ENCODE peak calls at places on chromosomes 11 and 22, in five cellular contexts. F is DND-41, E is RWPE2, W is WTC11, T is left lung. R is an unnamed sample.

GRCh38 chr11:84930863-84931262 is 696.3 kb downstream of the DLG2 start:
- ATAC-seq in F (no peak), E (no peak), W (no peak), T (no peak), R (no peak)

GRCh38 chr11:133934096-133934495 is 22.7 kb downstream of the IGSF9B start:
- ATAC-seq in F (no peak), E (no peak), W (no peak), T (no peak), R (no peak)

GRCh38 chr11:33376331-33377099 is 119.3 kb downstream of the HIPK3 start:
- ATAC-seq in F (no peak), E (peak), W (peak), T (peak), R (peak)

GRCh38 chr22:47369020-47369419 is 606.6 kb downstream of the TBC1D22A start:
- ATAC-seq in F (no peak), E (no peak), W (no peak), T (no peak), R (no peak)

GRCh38 chr11:123302751-123303195 is 107.7 kb upstream of the CLMP start:
- ATAC-seq in F (no peak), E (no peak), W (no peak), T (no peak), R (no peak)

GRCh38 chr11:79786961-79787360 is 346.1 kb upstream of the TENM4 start:
- ATAC-seq in F (no peak), E (no peak), W (no peak), T (no peak), R (no peak)

GRCh38 chr11:129417458-129417857 is 41.8 kb downstream of the BARX2 start:
- ATAC-seq in F (no peak), E (no peak), W (no peak), T (no peak), R (no peak)

GRCh38 chr11:128448981-128449713 is 138.2 kb downstream of the ETS1 start:
- ATAC-seq in F (no peak), E (peak), W (no peak), T (no peak), R (no peak)

GRCh38 chr11:36341915-36342314 is 45.8 kb downstream of the PRR5L start:
- ATAC-seq in F (no peak), E (no peak), W (no peak), T (no peak), R (no peak)

GRCh38 chr11:104531075-104531474 is 367.1 kb upstream of the PDGFD start:
- ATAC-seq in F (peak), E (no peak), W (peak), T (peak), R (no peak)

GRCh38 chr22:28229566-28230483 is 310.8 kb upstream of the PITPNB start:
- ATAC-seq in F (no peak), E (no peak), W (no peak), T (peak), R (no peak)

GRCh38 chr11:86592047-86592564 is 80.3 kb downstream of the ME3 start:
- ATAC-seq in F (no peak), E (no peak), W (no peak), T (peak), R (no peak)

GRCh38 chr11:79344765-79345164 is 96.1 kb downstream of the TENM4 start:
- ATAC-seq in F (no peak), E (no peak), W (no peak), T (no peak), R (no peak)

GRCh38 chr11:35586216-35586615 is 32.0 kb upstream of the FJX1 start:
- ATAC-seq in F (no peak), E (no peak), W (no peak), T (no peak), R (no peak)

GRCh38 chr22:43198126-43198525 is 11.2 kb upstream of the TTLL12 start:
- ATAC-seq in F (no peak), E (no peak), W (no peak), T (no peak), R (no peak)

GRCh38 chr11:74957937-74958629 is 9.0 kb downstream of the SPCS2 start:
- ATAC-seq in F (no peak), E (no peak), W (no peak), T (no peak), R (no peak)

GRCh38 chr11:130999086-130999485 is 82.8 kb upstream of the SNX19 start:
- ATAC-seq in F (no peak), E (no peak), W (no peak), T (no peak), R (no peak)

GRCh38 chr22:37111156-37111717 is 1.7 kb upstream of the TMPRSS6 start:
- ATAC-seq in F (no peak), E (no peak), W (no peak), T (no peak), R (no peak)

DNA sequence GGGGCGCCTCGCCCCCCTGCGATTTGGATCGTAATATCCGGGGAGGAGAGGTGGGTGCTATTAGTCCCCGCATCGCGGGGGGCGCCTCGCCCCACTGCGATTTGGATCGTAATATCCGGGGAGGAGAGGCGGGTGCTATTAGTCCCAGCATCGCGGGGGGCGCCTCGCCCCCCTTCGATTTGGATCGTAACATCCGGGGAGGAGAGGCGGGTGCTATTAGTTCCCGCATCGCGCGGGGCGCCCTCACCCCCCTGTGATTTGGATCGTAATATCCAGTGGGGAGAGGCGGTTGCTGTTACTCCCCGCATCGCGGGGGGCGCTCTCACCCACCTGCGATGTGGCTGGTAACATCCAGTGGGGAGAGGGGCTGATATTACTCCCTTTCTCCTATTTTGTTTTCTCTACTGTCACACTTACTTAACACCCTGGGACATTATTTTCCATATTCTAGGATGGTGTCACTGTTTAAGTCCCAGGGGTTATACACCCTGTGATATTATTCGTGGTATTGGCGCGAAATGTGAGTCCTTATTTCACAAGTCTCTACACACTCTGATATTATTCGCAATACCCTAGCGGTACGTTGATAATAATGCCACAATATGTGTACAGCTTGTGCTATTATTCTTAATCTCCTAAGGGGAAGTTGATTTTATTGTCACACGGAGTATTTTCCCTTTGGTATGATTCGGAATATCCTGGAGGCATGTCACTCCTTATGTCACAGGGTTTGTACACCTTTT is 57.8 kb upstream of the ALDH3B2 start:
- ATAC-seq in F (peak), E (peak), W (peak), T (peak), R (no peak)
- TF ChIP-seq CTCF in F (peak), E (peak), W (peak), T (no peak), R (no peak)

GRCh38 chr11:12117200-12117995 is 7.0 kb downstream of the MICAL2 start:
- ATAC-seq in F (no peak), E (no peak), W (no peak), T (no peak), R (peak)

GRCh38 chr11:12120031-12121008 is 9.9 kb downstream of the MICAL2 start:
- ATAC-seq in F (no peak), E (peak), W (no peak), T (no peak), R (no peak)

GRCh38 chr11:12119502-12119901 is 9.1 kb downstream of the MICAL2 start:
- ATAC-seq in F (no peak), E (peak), W (no peak), T (no peak), R (no peak)

GRCh38 chr11:12121011-12121410 is 10.6 kb downstream of the MICAL2 start:
- ATAC-seq in F (no peak), E (no peak), W (no peak), T (no peak), R (no peak)

GRCh38 chr11:12118940-12119339 is 8.6 kb downstream of the MICAL2 start:
- ATAC-seq in F (peak), E (no peak), W (no peak), T (no peak), R (no peak)
- TF ChIP-seq CTCF in F (no peak), E (no peak), W (no peak), T (no peak), R (no peak)

GRCh38 chr22:19819911-19820879 is 34.5 kb downstream of the GNB1L start:
- ATAC-seq in F (no peak), E (no peak), W (no peak), T (no peak), R (no peak)

GRCh38 chr22:19817561-19818263 is 37.0 kb downstream of the GNB1L start:
- ATAC-seq in F (no peak), E (no peak), W (no peak), T (peak), R (no peak)

GRCh38 chr22:19819209-19819910 is 35.3 kb downstream of the GNB1L start:
- ATAC-seq in F (no peak), E (no peak), W (no peak), T (no peak), R (no peak)

GRCh38 chr22:19816372-19817119 is 38.1 kb downstream of the GNB1L start:
- ATAC-seq in F (no peak), E (no peak), W (no peak), T (no peak), R (no peak)

GRCh38 chr22:19818264-19819208 is 36.1 kb downstream of the GNB1L start:
- ATAC-seq in F (no peak), E (no peak), W (no peak), T (no peak), R (no peak)
- TF ChIP-seq CTCF in F (no peak), E (no peak), W (no peak), T (no peak), R (no peak)

DNA sequence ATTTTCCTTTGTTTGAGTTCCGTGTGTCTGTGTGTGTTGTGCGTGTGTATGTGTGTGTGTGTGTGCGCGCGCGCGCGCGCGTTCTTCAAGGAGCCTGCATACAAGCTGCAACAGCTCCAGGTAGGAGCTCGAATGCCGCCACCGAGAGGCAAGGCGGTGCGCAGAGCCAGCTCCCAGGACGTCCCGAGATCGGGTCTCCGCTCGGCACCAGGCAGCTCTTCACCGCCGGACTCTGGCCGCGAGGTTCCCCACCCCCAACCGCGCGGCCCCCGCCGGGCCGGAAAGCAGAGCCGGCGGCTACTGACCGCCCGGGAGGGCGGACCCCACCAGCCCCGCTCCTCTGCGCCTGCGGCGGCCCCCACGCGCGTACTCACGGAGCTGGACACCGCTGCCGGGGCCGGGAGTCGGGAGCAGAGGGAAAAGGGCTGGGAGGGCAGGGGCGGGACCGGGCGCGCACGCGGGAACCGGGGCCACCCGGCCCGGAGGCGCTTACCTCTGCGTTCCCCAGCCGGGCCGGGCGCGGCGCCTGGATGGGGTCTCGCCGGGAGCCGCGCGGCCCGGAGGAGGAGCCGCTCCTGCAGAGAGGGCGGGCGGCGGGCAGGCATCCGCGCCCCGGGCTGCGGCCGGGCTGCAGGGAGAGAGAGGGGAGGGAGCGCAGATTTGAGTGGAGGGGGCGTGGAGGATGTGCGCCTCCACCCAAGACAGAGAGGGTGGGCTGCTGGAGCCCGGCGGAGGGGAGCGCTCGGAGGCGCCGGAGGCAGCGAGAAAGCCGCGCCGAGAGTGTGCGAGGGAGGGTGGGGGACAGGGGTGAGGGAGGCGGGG is 40.3 kb upstream of the AKIP1 start:
- ATAC-seq in F (peak), E (peak), W (peak), T (peak), R (peak)
- TF ChIP-seq CTCF in F (peak), E (peak), W (no peak), T (no peak), R (no peak)

DNA sequence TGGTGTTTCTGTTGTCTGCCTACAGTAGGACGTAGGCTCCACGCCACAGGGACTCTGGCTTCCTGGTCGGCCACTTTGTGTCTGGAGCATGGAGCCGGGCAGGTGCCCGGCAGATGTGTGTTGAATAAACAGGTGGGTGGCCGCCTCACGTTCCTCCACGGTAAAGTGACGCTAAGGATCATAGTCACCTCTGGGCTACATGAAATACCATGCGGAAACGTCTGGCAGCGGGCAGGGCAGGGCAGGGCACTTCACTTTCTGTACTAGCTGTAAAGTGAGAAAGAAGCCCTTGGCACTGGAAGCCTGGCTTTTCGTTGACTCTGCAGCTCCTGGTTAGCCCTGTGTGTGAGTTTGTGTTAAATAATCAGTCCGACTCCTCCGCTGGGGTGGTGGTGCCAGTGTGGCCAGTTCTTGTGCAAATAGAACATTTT is 52.4 kb downstream of the MCM5 start:
- ATAC-seq in F (no peak), E (no peak), W (no peak), T (peak), R (no peak)
- TF ChIP-seq CTCF in F (no peak), E (no peak), W (no peak), T (no peak), R (no peak)

DNA sequence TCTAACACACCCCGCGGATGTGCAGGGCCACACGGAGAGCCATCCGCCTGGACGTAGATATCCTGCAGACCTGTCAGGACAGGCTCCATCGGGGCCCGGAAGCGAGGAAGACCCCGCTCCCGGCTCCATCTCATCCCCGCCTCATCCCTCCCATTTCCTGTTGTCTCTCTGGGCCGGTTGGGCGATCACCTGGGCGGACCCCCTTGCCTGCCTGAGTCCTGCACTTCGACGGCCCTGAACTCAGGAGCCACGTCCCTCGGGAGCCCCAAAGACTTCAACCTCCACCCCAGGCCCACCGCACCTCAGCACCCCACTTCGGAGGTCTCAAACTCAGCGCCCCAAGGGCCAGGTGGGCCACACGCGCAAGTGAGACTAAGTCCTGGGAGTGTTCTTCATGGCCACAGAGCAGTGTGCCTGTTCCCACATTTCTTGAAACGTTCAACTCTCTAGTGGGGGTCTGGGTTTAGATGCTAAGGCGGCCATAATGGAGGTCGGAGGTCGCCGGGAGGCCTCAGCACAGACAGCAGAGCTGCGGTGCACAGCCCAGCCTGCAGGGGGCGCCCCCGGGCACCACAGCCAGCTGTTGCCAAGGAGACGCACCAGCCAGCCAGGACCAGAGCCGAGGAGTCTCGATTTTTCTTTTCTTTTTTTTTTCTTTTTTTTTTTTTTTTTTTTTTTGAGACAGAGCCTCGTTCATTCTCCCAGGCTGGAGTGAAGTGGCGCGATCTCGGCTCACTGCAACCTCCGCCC is 26.0 kb upstream of the FADD start:
- ATAC-seq in F (peak), E (no peak), W (peak), T (peak), R (no peak)
- TF ChIP-seq CTCF in F (peak), E (peak), W (peak), T (peak), R (peak)

DNA sequence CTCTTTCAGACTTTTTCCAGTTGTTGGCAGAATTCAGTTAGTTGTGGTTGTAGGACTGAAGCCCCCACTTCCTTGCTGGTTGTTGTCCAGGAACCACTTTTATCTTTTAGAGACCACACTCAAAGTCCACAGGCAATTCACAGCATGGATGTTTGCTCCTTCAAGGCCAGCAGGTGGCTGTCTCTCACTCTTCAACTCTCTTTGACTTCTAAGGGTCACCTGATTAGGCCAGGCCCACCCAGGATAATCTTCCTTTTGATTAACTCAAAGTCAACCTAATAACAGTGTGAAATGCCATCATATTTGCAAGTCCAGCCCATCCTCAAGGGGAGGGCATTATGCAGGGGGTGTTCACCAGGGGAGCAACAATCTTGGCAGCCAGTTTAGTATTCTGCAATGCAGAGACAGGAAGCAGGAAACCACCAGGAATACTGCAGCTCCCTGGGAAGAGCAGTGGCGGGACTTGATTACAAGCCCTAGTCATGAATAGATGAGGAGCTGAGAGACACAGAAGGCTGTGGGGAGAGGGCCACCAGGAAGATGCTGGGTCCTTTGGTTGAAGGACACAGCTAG is 52.4 kb downstream of the LRRC74B start:
- ATAC-seq in F (no peak), E (no peak), W (no peak), T (no peak), R (no peak)
- TF ChIP-seq CTCF in F (peak), E (peak), W (no peak), T (no peak), R (no peak)

GRCh38 chr11:60944504-60945294 is 7.3 kb downstream of the SLC15A3 start:
- ATAC-seq in F (no peak), E (no peak), W (peak), T (no peak), R (no peak)
- TF ChIP-seq CTCF in F (peak), E (no peak), W (peak), T (no peak), R (no peak)

GRCh38 chr11:60761436-60762190 is 4.9 kb downstream of the MS4A15 start:
- ATAC-seq in F (no peak), E (no peak), W (no peak), T (no peak), R (no peak)

GRCh38 chr11:60753309-60753708 is 3.4 kb upstream of the MS4A15 start:
- ATAC-seq in F (no peak), E (no peak), W (no peak), T (no peak), R (no peak)

GRCh38 chr11:60754887-60755286 is 1.8 kb upstream of the MS4A15 start:
- ATAC-seq in F (no peak), E (no peak), W (no peak), T (no peak), R (no peak)

GRCh38 chr11:60757231-60757800 is 649 bp downstream of the MS4A15 start:
- ATAC-seq in F (no peak), E (no peak), W (no peak), T (no peak), R (no peak)

GRCh38 chr11:60756307-60757032 is at the start of gene MS4A15:
- ATAC-seq in F (peak), E (no peak), W (peak), T (peak), R (no peak)
- TF ChIP-seq CTCF in F (peak), E (peak), W (peak), T (no peak), R (no peak)

R was measured in gastroesophageal sphincter.